ENCODE peak calls at places on chromosomes 12 and 14, in ten cellular contexts. One of them, this sample, is unnamed.

GRCh38 chr12:47651368-47652254 is 54.2 kb downstream of the RPAP3 start:
- DNase-seq in fibroblast of mammary gland: peak; percentile 74
- DNase-seq in fibroblast of lung: peak; percentile 56
- DNase-seq in AG10803: peak; percentile 75
- DNase-seq in endodermal cell: peak; percentile 82
- DNase-seq in OCI-LY7: peak; percentile 74
- DNase-seq in sigmoid colon: peak; percentile 84
- DNase-seq in foreskin fibroblast: peak; percentile 84
- DNase-seq in breast epithelium: no peak
- DNase-seq in astrocyte of the spinal cord: peak; percentile 68
- DNase-seq in this sample: peak; percentile 26

GRCh38 chr14:19878029-19878642 is 3.2 kb downstream of the OR4K2 start:
- DNase-seq in sigmoid colon: no peak
- DNase-seq in foreskin fibroblast: peak; percentile 2
- DNase-seq in fibroblast of mammary gland: peak; percentile 24
- DNase-seq in breast epithelium: no peak
- DNase-seq in fibroblast of lung: no peak
- DNase-seq in OCI-LY7: peak; percentile 58
- DNase-seq in AG10803: no peak
- DNase-seq in endodermal cell: no peak
- DNase-seq in astrocyte of the spinal cord: no peak
- DNase-seq in this sample: peak; percentile 12

GRCh38 chr14:74945261-74945851 is 10.0 kb downstream of the PGF start:
- DNase-seq in sigmoid colon: peak; percentile 64
- DNase-seq in astrocyte of the spinal cord: no peak
- DNase-seq in OCI-LY7: peak; percentile 50
- DNase-seq in foreskin fibroblast: peak; percentile 47
- DNase-seq in breast epithelium: no peak
- DNase-seq in AG10803: no peak
- DNase-seq in endodermal cell: peak; percentile 95
- DNase-seq in fibroblast of mammary gland: peak; percentile 32
- DNase-seq in fibroblast of lung: no peak
- DNase-seq in this sample: no peak

GRCh38 chr12:96516472-96517417 is 27.4 kb downstream of the CFAP54 start:
- DNase-seq in OCI-LY7: peak; percentile 85
- DNase-seq in AG10803: peak; percentile 75
- DNase-seq in fibroblast of mammary gland: peak; percentile 83
- DNase-seq in fibroblast of lung: peak; percentile 66
- DNase-seq in astrocyte of the spinal cord: peak; percentile 87
- DNase-seq in foreskin fibroblast: peak; percentile 88
- DNase-seq in breast epithelium: peak; percentile 71
- DNase-seq in sigmoid colon: peak; percentile 84
- DNase-seq in endodermal cell: peak; percentile 92
- DNase-seq in this sample: peak; percentile 88

GRCh38 chr14:49954171-49954631 is 61.3 kb downstream of the ARF6 start:
- DNase-seq in endodermal cell: peak; percentile 32
- DNase-seq in sigmoid colon: no peak
- DNase-seq in breast epithelium: no peak
- DNase-seq in OCI-LY7: no peak
- DNase-seq in astrocyte of the spinal cord: no peak
- DNase-seq in foreskin fibroblast: peak; percentile 73
- DNase-seq in AG10803: peak; percentile 91
- DNase-seq in fibroblast of mammary gland: peak; percentile 18
- DNase-seq in fibroblast of lung: peak; percentile 52
- DNase-seq in this sample: no peak

GRCh38 chr12:68981536-68981935 is 48.6 kb upstream of the CPM start:
- DNase-seq in foreskin fibroblast: no peak
- DNase-seq in endodermal cell: no peak
- DNase-seq in sigmoid colon: no peak
- DNase-seq in OCI-LY7: no peak
- DNase-seq in fibroblast of lung: peak; percentile 60
- DNase-seq in breast epithelium: no peak
- DNase-seq in astrocyte of the spinal cord: peak; percentile 21
- DNase-seq in fibroblast of mammary gland: peak; percentile 83
- DNase-seq in AG10803: peak; percentile 26
- DNase-seq in this sample: no peak

GRCh38 chr12:121858662-121859572 is at the start of gene HPD:
- DNase-seq in endodermal cell: peak; percentile 81
- DNase-seq in AG10803: peak; percentile 82
- DNase-seq in sigmoid colon: peak; percentile 92
- DNase-seq in breast epithelium: no peak
- DNase-seq in fibroblast of lung: peak; percentile 87
- DNase-seq in fibroblast of mammary gland: peak; percentile 90
- DNase-seq in astrocyte of the spinal cord: peak; percentile 78
- DNase-seq in OCI-LY7: no peak
- DNase-seq in foreskin fibroblast: peak; percentile 89
- DNase-seq in this sample: no peak

GRCh38 chr14:99565383-99565782 is 38.6 kb downstream of the CCDC85C start:
- DNase-seq in breast epithelium: no peak
- DNase-seq in OCI-LY7: no peak
- DNase-seq in foreskin fibroblast: no peak
- DNase-seq in fibroblast of lung: no peak
- DNase-seq in endodermal cell: no peak
- DNase-seq in AG10803: no peak
- DNase-seq in sigmoid colon: no peak
- DNase-seq in fibroblast of mammary gland: no peak
- DNase-seq in astrocyte of the spinal cord: no peak
- DNase-seq in this sample: no peak

GRCh38 chr12:108382437-108382801 is 43.3 kb upstream of the CMKLR1 start:
- DNase-seq in fibroblast of mammary gland: no peak
- DNase-seq in breast epithelium: no peak
- DNase-seq in endodermal cell: peak; percentile 67
- DNase-seq in foreskin fibroblast: no peak
- DNase-seq in fibroblast of lung: no peak
- DNase-seq in OCI-LY7: no peak
- DNase-seq in AG10803: no peak
- DNase-seq in astrocyte of the spinal cord: no peak
- DNase-seq in sigmoid colon: no peak
- DNase-seq in this sample: no peak

GRCh38 chr12:58596381-58596780 is 323.9 kb downstream of the LRIG3 start:
- DNase-seq in sigmoid colon: no peak
- DNase-seq in fibroblast of mammary gland: peak; percentile 42
- DNase-seq in endodermal cell: no peak
- DNase-seq in foreskin fibroblast: peak; percentile 49
- DNase-seq in AG10803: no peak
- DNase-seq in OCI-LY7: no peak
- DNase-seq in fibroblast of lung: no peak
- DNase-seq in breast epithelium: no peak
- DNase-seq in astrocyte of the spinal cord: no peak
- DNase-seq in this sample: no peak

GRCh38 chr12:88299567-88300101 is 157.5 kb downstream of the TMTC3 start:
- DNase-seq in OCI-LY7: no peak
- DNase-seq in endodermal cell: no peak
- DNase-seq in fibroblast of mammary gland: peak; percentile 99
- DNase-seq in foreskin fibroblast: peak; percentile 98
- DNase-seq in fibroblast of lung: peak; percentile 99
- DNase-seq in astrocyte of the spinal cord: peak; percentile 96
- DNase-seq in breast epithelium: no peak
- DNase-seq in AG10803: peak; percentile 98
- DNase-seq in sigmoid colon: no peak
- DNase-seq in this sample: peak; percentile 64

GRCh38 chr12:52405922-52406385 is at the start of gene KRT82:
- DNase-seq in sigmoid colon: no peak
- DNase-seq in foreskin fibroblast: no peak
- DNase-seq in OCI-LY7: no peak
- DNase-seq in astrocyte of the spinal cord: no peak
- DNase-seq in endodermal cell: no peak
- DNase-seq in breast epithelium: no peak
- DNase-seq in fibroblast of mammary gland: no peak
- DNase-seq in fibroblast of lung: no peak
- DNase-seq in AG10803: no peak
- DNase-seq in this sample: no peak

GRCh38 chr12:22459872-22460490 is 84.4 kb downstream of the C2CD5 start:
- DNase-seq in fibroblast of mammary gland: peak; percentile 59
- DNase-seq in OCI-LY7: peak; percentile 67
- DNase-seq in endodermal cell: no peak
- DNase-seq in foreskin fibroblast: peak; percentile 63
- DNase-seq in breast epithelium: no peak
- DNase-seq in sigmoid colon: no peak
- DNase-seq in fibroblast of lung: peak; percentile 43
- DNase-seq in astrocyte of the spinal cord: peak; percentile 53
- DNase-seq in AG10803: peak; percentile 62
- DNase-seq in this sample: peak; percentile 13

GRCh38 chr12:6367065-6367968 is 8.0 kb downstream of the SCNN1A start:
- DNase-seq in OCI-LY7: peak; percentile 87
- DNase-seq in sigmoid colon: no peak
- DNase-seq in breast epithelium: no peak
- DNase-seq in fibroblast of lung: peak; percentile 42
- DNase-seq in endodermal cell: no peak
- DNase-seq in AG10803: no peak
- DNase-seq in fibroblast of mammary gland: peak; percentile 51
- DNase-seq in astrocyte of the spinal cord: no peak
- DNase-seq in foreskin fibroblast: peak; percentile 57
- DNase-seq in this sample: peak; percentile 59

GRCh38 chr14:92792885-92793284 is 1.2 kb upstream of the GOLGA5 start:
- DNase-seq in breast epithelium: no peak
- DNase-seq in fibroblast of mammary gland: peak; percentile 58
- DNase-seq in sigmoid colon: no peak
- DNase-seq in endodermal cell: no peak
- DNase-seq in fibroblast of lung: peak; percentile 20
- DNase-seq in astrocyte of the spinal cord: peak; percentile 31
- DNase-seq in OCI-LY7: no peak
- DNase-seq in AG10803: peak; percentile 16
- DNase-seq in foreskin fibroblast: peak; percentile 47
- DNase-seq in this sample: no peak
- TF ChIP-seq CTCF in breast epithelium: no peak
- TF ChIP-seq CTCF in fibroblast of mammary gland: no peak
- TF ChIP-seq CTCF in sigmoid colon: no peak
- TF ChIP-seq CTCF in endodermal cell: no peak
- TF ChIP-seq CTCF in fibroblast of lung: no peak
- TF ChIP-seq CTCF in astrocyte of the spinal cord: no peak
- TF ChIP-seq CTCF in OCI-LY7: no peak
- TF ChIP-seq CTCF in AG10803: no peak
- TF ChIP-seq CTCF in foreskin fibroblast: no peak
- TF ChIP-seq CTCF in this sample: no peak

GRCh38 chr12:49961111-49961922 is at the start of gene AQP5:
- DNase-seq in AG10803: no peak
- DNase-seq in sigmoid colon: no peak
- DNase-seq in endodermal cell: peak; percentile 81
- DNase-seq in astrocyte of the spinal cord: no peak
- DNase-seq in breast epithelium: no peak
- DNase-seq in foreskin fibroblast: no peak
- DNase-seq in fibroblast of mammary gland: no peak
- DNase-seq in fibroblast of lung: no peak
- DNase-seq in OCI-LY7: no peak
- DNase-seq in this sample: no peak
- H3K4me3 ChIP-seq in AG10803: no peak within 1 kb of the TSS
- H3K4me3 ChIP-seq in sigmoid colon: peak within 1 kb of the TSS; percentile 18
- H3K4me3 ChIP-seq in endodermal cell: no peak within 1 kb of the TSS
- H3K4me3 ChIP-seq in astrocyte of the spinal cord: no peak within 1 kb of the TSS
- H3K4me3 ChIP-seq in breast epithelium: peak within 1 kb of the TSS; percentile 70
- H3K4me3 ChIP-seq in foreskin fibroblast: peak within 1 kb of the TSS; percentile 5
- H3K4me3 ChIP-seq in fibroblast of mammary gland: no peak within 1 kb of the TSS
- H3K4me3 ChIP-seq in fibroblast of lung: no peak within 1 kb of the TSS
- H3K4me3 ChIP-seq in OCI-LY7: no peak within 1 kb of the TSS
- H3K4me3 ChIP-seq in this sample: no peak within 1 kb of the TSS

DNA sequence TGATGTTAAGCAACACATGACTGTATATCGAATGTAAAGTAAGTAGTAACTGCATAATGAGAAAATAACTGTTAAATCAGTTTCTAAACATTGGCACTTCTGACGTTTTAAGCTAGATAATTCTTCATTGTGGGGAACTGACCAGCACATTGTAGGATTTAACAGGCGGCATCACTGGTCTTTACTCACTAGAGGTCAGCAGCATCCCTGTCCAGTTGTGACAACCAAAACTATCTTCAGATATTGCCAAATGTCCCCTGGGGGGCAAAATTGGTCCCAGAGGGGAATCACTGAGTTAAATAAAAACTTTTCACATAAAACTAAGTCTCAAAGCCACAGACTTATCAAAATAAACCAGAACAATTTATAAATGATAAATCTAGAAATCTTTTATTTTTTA is 65.3 kb downstream of the BLTP3B start:
- DNase-seq in fibroblast of mammary gland: peak; percentile 35
- DNase-seq in sigmoid colon: no peak
- DNase-seq in foreskin fibroblast: peak; percentile 23
- DNase-seq in fibroblast of lung: no peak
- DNase-seq in breast epithelium: no peak
- DNase-seq in AG10803: peak; percentile 13
- DNase-seq in OCI-LY7: no peak
- DNase-seq in astrocyte of the spinal cord: no peak
- DNase-seq in endodermal cell: no peak
- DNase-seq in this sample: no peak
- TF ChIP-seq CTCF in fibroblast of mammary gland: peak; percentile 27
- TF ChIP-seq CTCF in sigmoid colon: no peak
- TF ChIP-seq CTCF in foreskin fibroblast: peak; percentile 21
- TF ChIP-seq CTCF in fibroblast of lung: peak; percentile 5
- TF ChIP-seq CTCF in breast epithelium: no peak
- TF ChIP-seq CTCF in AG10803: peak; percentile 37
- TF ChIP-seq CTCF in OCI-LY7: no peak
- TF ChIP-seq CTCF in astrocyte of the spinal cord: peak; percentile 22
- TF ChIP-seq CTCF in endodermal cell: peak; percentile 54
- TF ChIP-seq CTCF in this sample: no peak

GRCh38 chr14:87998414-87998813 is 5.4 kb upstream of the GALC start:
- DNase-seq in breast epithelium: no peak
- DNase-seq in fibroblast of lung: no peak
- DNase-seq in endodermal cell: no peak
- DNase-seq in AG10803: no peak
- DNase-seq in sigmoid colon: no peak
- DNase-seq in fibroblast of mammary gland: no peak
- DNase-seq in OCI-LY7: no peak
- DNase-seq in foreskin fibroblast: no peak
- DNase-seq in astrocyte of the spinal cord: no peak
- DNase-seq in this sample: no peak

GRCh38 chr14:87993485-87993809 is 465 bp upstream of the GALC start:
- DNase-seq in endodermal cell: no peak
- DNase-seq in foreskin fibroblast: no peak
- DNase-seq in sigmoid colon: no peak
- DNase-seq in OCI-LY7: no peak
- DNase-seq in breast epithelium: no peak
- DNase-seq in astrocyte of the spinal cord: no peak
- DNase-seq in fibroblast of mammary gland: no peak
- DNase-seq in fibroblast of lung: no peak
- DNase-seq in AG10803: no peak
- DNase-seq in this sample: no peak

GRCh38 chr14:87995500-87996275 is 2.7 kb upstream of the GALC start:
- DNase-seq in astrocyte of the spinal cord: no peak
- DNase-seq in AG10803: no peak
- DNase-seq in sigmoid colon: no peak
- DNase-seq in breast epithelium: no peak
- DNase-seq in foreskin fibroblast: no peak
- DNase-seq in fibroblast of mammary gland: no peak
- DNase-seq in OCI-LY7: no peak
- DNase-seq in endodermal cell: peak; percentile 57
- DNase-seq in fibroblast of lung: peak; percentile 48
- DNase-seq in this sample: no peak

GRCh38 chr14:87994974-87995373 is 2.0 kb upstream of the GALC start:
- DNase-seq in OCI-LY7: no peak
- DNase-seq in fibroblast of lung: peak; percentile 51
- DNase-seq in breast epithelium: no peak
- DNase-seq in astrocyte of the spinal cord: no peak
- DNase-seq in AG10803: no peak
- DNase-seq in sigmoid colon: no peak
- DNase-seq in fibroblast of mammary gland: no peak
- DNase-seq in endodermal cell: no peak
- DNase-seq in foreskin fibroblast: no peak
- DNase-seq in this sample: peak; percentile 70

DNA sequence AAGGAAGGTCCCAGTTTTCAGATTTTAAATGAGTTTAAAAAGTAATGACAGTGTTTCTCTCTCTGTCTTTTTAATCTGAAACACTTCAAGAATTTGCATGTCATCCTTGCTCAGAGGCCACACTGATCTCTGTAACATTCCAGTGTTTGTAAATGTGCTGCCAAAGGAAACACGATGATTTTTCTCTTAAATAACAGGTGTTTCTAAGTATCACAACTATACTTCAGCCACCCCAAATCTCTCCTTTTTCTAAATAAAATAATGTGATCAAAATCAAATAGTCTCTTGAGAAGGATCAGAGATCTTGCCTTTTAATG is 3.3 kb upstream of the GALC start:
- DNase-seq in AG10803: no peak
- DNase-seq in sigmoid colon: no peak
- DNase-seq in endodermal cell: no peak
- DNase-seq in astrocyte of the spinal cord: no peak
- DNase-seq in breast epithelium: no peak
- DNase-seq in fibroblast of lung: peak; percentile 28
- DNase-seq in OCI-LY7: no peak
- DNase-seq in foreskin fibroblast: peak; percentile 19
- DNase-seq in fibroblast of mammary gland: no peak
- DNase-seq in this sample: no peak
- H3K4me3 ChIP-seq in AG10803: no peak overlapping the region
- H3K4me3 ChIP-seq in sigmoid colon: no peak overlapping the region
- H3K4me3 ChIP-seq in endodermal cell: no peak overlapping the region
- H3K4me3 ChIP-seq in astrocyte of the spinal cord: no peak overlapping the region
- H3K4me3 ChIP-seq in breast epithelium: no peak overlapping the region
- H3K4me3 ChIP-seq in fibroblast of lung: no peak overlapping the region
- H3K4me3 ChIP-seq in OCI-LY7: no peak overlapping the region
- H3K4me3 ChIP-seq in foreskin fibroblast: no peak overlapping the region
- H3K4me3 ChIP-seq in fibroblast of mammary gland: no peak overlapping the region
- H3K4me3 ChIP-seq in this sample: no peak overlapping the region

This sample was measured in GM12864.